ENCODE peak calls at places on chromosomes 1 and 21, in eight cellular contexts. U, C, O, I, H, F, D and E are unnamed samples.

GRCh38 chr1:242059976-242060375 is 61.1 kb upstream of the MAP1LC3C start:
- DNase-seq in U (no peak), C (no peak), O (no peak), I (no peak), H (no peak), F (no peak), D (no peak), E (no peak)

GRCh38 chr1:77541162-77541545 is 141.3 kb downstream of the ZZZ3 start:
- DNase-seq in U (no peak), C (no peak), O (no peak), I (no peak), H (no peak), F (no peak), D (no peak), E (no peak)

GRCh38 chr21:15009964-15010363 is 54.8 kb downstream of the NRIP1 start:
- DNase-seq in U (no peak), C (no peak), O (no peak), I (no peak), H (no peak), F (no peak), D (no peak), E (no peak)

GRCh38 chr1:5595531-5596170 is 396.6 kb downstream of the NPHP4 start:
- DNase-seq in U (no peak), C (no peak), O (no peak), I (no peak), H (no peak), F (no peak), D (no peak), E (no peak)

GRCh38 chr1:74611887-74612286 is 61.7 kb downstream of the ERICH3 start:
- DNase-seq in U (no peak), C (no peak), O (no peak), I (no peak), H (no peak), F (no peak), D (no peak), E (no peak)

GRCh38 chr1:162854245-162854860 is 6.6 kb downstream of the CCDC190 start:
- DNase-seq in U (peak), C (no peak), O (peak), I (no peak), H (peak), F (peak), D (peak), E (peak)

GRCh38 chr1:13808729-13809131 is 108.7 kb downstream of the PRDM2 start:
- DNase-seq in U (no peak), C (no peak), O (peak), I (no peak), H (no peak), F (no peak), D (no peak), E (no peak)

GRCh38 chr1:98030483-98030882 is 109.6 kb upstream of the DPYD start:
- DNase-seq in U (no peak), C (no peak), O (no peak), I (no peak), H (peak), F (no peak), D (no peak), E (no peak)

GRCh38 chr1:33256701-33257387 is 552 bp downstream of the ZNF362 start:
- DNase-seq in U (peak), C (no peak), O (no peak), I (no peak), H (peak), F (peak), D (peak), E (peak)

GRCh38 chr1:86068126-86068805 is 88.3 kb downstream of the COL24A1 start:
- DNase-seq in U (no peak), C (no peak), O (no peak), I (no peak), H (peak), F (peak), D (no peak), E (no peak)

GRCh38 chr1:43587594-43587993 is 56.9 kb downstream of the PTPRF start:
- DNase-seq in U (no peak), C (no peak), O (no peak), I (no peak), H (no peak), F (no peak), D (no peak), E (no peak)

GRCh38 chr1:58325797-58326196 is 220.7 kb downstream of the OMA1 start:
- DNase-seq in U (no peak), C (no peak), O (no peak), I (no peak), H (no peak), F (peak), D (no peak), E (no peak)

GRCh38 chr1:224151117-224151516 is 31.9 kb upstream of the DEGS1 start:
- DNase-seq in U (no peak), C (no peak), O (no peak), I (no peak), H (no peak), F (no peak), D (no peak), E (no peak)

GRCh38 chr1:42173961-42174715 is 9.6 kb upstream of the GUCA2A start:
- DNase-seq in U (no peak), C (no peak), O (no peak), I (no peak), H (no peak), F (no peak), D (no peak), E (no peak)

GRCh38 chr1:151720974-151721787 is at the start of gene RIIAD1:
- DNase-seq in U (no peak), C (no peak), O (peak), I (no peak), H (no peak), F (peak), D (no peak), E (no peak)

GRCh38 chr1:55993608-55994251 is 585.6 kb downstream of the PLPP3 start:
- DNase-seq in U (no peak), C (no peak), O (no peak), I (no peak), H (no peak), F (no peak), D (no peak), E (no peak)

GRCh38 chr1:85585845-85586244 is 5.3 kb downstream of the CCN1 start:
- DNase-seq in U (no peak), C (peak), O (no peak), I (no peak), H (no peak), F (no peak), D (no peak), E (no peak)

GRCh38 chr21:34558960-34559631 is 47.1 kb upstream of the KCNE1 start:
- DNase-seq in U (no peak), C (no peak), O (no peak), I (no peak), H (no peak), F (no peak), D (no peak), E (no peak)

GRCh38 chr1:159790237-159790917 is 9.6 kb downstream of the DUSP23 start:
- DNase-seq in U (peak), C (no peak), O (peak), I (no peak), H (peak), F (peak), D (peak), E (no peak)

GRCh38 chr1:39609618-39610331 is 29.7 kb downstream of the HEYL start:
- DNase-seq in U (peak), C (peak), O (peak), I (no peak), H (peak), F (peak), D (peak), E (no peak)
- TF ChIP-seq EZH2 in U (no peak), C (peak), O (no peak), I (no peak), H (peak), F (no peak), D (no peak), E (no peak)

GRCh38 chr1:184622136-184622823 is 132.4 kb downstream of the EDEM3 start:
- DNase-seq in U (no peak), C (no peak), O (no peak), I (no peak), H (peak), F (no peak), D (no peak), E (no peak)

GRCh38 chr1:184623404-184623803 is 131.3 kb downstream of the EDEM3 start:
- DNase-seq in U (no peak), C (no peak), O (no peak), I (no peak), H (no peak), F (no peak), D (no peak), E (no peak)

GRCh38 chr1:184624051-184624450 is 130.6 kb downstream of the EDEM3 start:
- DNase-seq in U (no peak), C (no peak), O (no peak), I (no peak), H (no peak), F (no peak), D (no peak), E (peak)

GRCh38 chr1:184618851-184619250 is 135.8 kb downstream of the EDEM3 start:
- DNase-seq in U (no peak), C (no peak), O (no peak), I (no peak), H (no peak), F (no peak), D (no peak), E (no peak)

GRCh38 chr1:184621262-184621661 is 133.4 kb downstream of the EDEM3 start:
- DNase-seq in U (no peak), C (no peak), O (no peak), I (no peak), H (no peak), F (no peak), D (no peak), E (no peak)
- TF ChIP-seq POLR2AphosphoS5 in U (no peak), C (no peak), O (no peak), I (no peak), H (no peak), F (no peak), D (no peak), E (no peak)

DNA sequence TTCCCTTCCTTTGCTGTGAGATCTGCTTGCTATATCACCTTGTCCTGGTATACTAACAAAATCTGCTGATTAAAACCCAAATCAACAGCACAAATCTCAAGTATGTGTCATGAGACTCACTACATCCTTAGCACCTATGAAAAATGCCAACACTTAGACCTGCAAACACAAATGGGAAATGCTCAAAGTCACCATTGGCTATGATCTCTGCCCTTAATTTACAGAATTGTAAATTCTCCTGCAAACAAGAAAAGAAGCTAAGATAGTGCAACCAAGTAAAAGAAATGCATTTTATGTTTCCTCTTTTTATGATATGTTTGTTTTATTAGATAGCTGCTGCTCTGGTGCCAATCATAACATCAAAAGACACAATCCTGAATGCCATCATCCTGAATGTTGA is 80.8 kb downstream of the DISC1 start:
- DNase-seq in U (no peak), C (no peak), O (no peak), I (no peak), H (no peak), F (no peak), D (no peak), E (no peak)
- H3K27ac ChIP-seq in U (no peak), C (no peak), O (no peak), I (no peak), H (no peak), F (no peak), D (no peak), E (no peak)

GRCh38 chr1:157540160-157540748 is 12.1 kb downstream of the FCRL5 start:
- DNase-seq in U (no peak), C (no peak), O (no peak), I (no peak), H (no peak), F (peak), D (no peak), E (no peak)
- TF ChIP-seq EZH2 in U (no peak), C (no peak), O (no peak), I (no peak), H (no peak), F (no peak), D (no peak), E (no peak)

GRCh38 chr1:207335695-207336363 is 14.4 kb downstream of the CD55 start:
- DNase-seq in U (no peak), C (no peak), O (no peak), I (peak), H (no peak), F (peak), D (no peak), E (no peak)
- TF ChIP-seq POLR2AphosphoS5 in U (no peak), C (no peak), O (no peak), I (peak), H (no peak), F (no peak), D (no peak), E (no peak)

DNA sequence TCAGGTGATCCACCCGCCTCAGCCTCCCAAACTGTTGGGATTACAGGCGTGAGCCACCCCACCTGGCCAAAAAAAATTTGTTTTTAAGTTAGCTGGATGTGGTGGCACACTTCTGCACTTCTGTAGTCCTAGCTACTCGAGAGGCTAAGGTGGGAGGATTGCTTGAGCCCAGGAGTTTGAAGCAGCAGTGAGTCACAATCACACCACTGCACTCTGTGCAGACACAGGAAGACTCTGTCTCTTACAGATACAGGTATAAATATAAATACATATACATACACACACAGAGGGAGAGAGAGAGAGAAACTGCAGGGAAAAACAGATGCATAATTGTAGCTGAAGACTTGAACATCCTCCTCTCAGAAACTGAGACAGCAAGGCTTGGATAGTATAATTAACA is 34.8 kb upstream of the EPS15 start:
- DNase-seq in U (no peak), C (no peak), O (no peak), I (no peak), H (no peak), F (no peak), D (no peak), E (no peak)
- H3K27ac ChIP-seq in U (no peak), C (no peak), O (no peak), I (no peak), H (no peak), F (no peak), D (no peak), E (no peak)

DNA sequence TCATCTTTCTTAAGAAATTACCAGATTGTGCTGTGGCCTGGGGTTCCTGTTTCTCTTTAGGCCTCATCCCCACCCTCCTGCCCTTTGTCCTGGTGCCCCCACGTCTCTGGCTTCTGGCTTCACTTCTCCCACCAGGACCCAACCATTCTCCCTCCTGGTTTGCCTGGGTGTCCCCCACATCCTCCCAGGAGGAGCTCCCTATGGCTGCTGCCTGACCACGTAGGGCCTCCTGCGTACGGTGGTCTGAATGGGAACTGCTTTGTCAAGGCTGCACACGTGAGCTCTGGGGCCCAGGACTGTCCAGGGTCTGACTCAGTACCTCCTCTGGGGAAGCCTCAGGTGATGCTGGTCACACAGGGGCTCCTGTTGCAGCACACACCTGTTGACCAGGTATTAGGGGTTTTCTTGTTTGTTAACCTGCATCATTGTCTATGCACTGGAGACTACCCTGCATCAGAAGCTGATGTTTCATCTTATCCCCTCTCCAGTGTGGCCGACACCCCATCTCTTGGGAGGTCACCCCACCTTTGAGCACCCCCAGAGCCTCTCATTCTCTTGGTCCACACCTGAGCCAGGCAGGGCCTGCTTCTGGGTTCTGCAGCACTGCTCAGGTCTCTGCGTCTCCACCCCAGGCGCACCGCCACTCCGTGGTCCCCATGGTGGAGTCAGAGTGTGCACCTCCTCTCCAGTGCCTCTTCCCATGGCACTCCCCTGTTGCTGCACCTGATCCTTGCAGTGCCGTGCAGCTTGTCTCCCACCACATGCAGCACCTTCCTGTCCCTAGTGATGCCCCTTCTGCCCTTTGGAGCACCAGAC is 65.8 kb downstream of the S100B start:
- DNase-seq in U (no peak), C (peak), O (no peak), I (no peak), H (no peak), F (no peak), D (no peak), E (no peak)
- TF ChIP-seq EZH2 in U (no peak), C (no peak), O (no peak), I (no peak), H (no peak), F (no peak), D (no peak), E (no peak)

GRCh38 chr1:9655127-9655723 is 3.7 kb downstream of the PIK3CD start:
- DNase-seq in U (no peak), C (no peak), O (no peak), I (no peak), H (no peak), F (no peak), D (no peak), E (no peak)
- TF ChIP-seq POLR2AphosphoS5 in U (no peak), C (no peak), O (no peak), I (peak), H (no peak), F (no peak), D (no peak), E (no peak)

DNA sequence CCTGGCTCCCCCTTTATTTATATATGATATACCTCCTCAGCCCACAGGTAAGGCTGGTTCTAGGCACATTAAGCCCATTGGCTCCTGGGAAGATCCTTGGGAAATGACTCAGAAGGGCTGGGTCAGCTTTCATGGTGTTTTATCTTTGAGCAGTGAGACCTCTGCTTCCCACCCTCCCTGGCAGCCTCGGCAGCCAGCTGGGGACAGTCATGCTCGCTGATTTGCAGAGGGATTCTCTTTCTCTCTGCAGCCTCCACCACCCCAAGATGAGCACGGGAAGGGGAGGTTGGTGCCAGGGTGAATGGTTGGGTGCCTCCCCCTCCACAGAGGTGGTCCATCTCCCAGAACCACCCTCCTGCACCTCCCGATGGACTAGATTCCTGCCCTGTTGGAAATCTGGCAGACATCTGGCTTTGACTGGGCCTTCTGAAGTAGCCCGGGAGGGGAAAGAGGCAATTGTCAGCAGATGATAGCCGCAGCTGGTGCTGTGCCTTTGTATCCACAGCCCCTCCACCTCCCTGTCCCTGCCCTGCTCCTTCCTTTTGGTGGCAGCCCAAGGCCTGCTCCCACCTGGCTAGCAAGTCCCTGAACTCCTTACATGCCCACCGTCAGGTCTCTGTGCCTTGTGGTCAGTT is 24.7 kb downstream of the IER5 start:
- DNase-seq in U (peak), C (no peak), O (peak), I (no peak), H (no peak), F (no peak), D (peak), E (no peak)
- H3K27ac ChIP-seq in U (no peak), C (no peak), O (no peak), I (no peak), H (no peak), F (no peak), D (peak), E (no peak)